ENCODE peak calls at places on chromosomes 3 and 15, in ten cellular contexts. S, L, R, H, F, K, Z, Q, A and N are unnamed samples.

GRCh38 chr3:134972836-134973455 is 177.9 kb downstream of the EPHB1 start:
- DNase-seq in S (no peak), L (no peak), R (no peak), H (no peak), F (no peak), K (no peak), Z (no peak), Q (no peak), A (no peak), N (no peak)

GRCh38 chr3:12903000-12903800 is 61.8 kb upstream of the RPL32 start:
- DNase-seq in S (no peak), L (no peak), R (no peak), H (peak; percentile 79), F (no peak), K (no peak), Z (no peak), Q (no peak), A (no peak), N (no peak)

GRCh38 chr3:34008836-34009479 is 210.5 kb downstream of the PDCD6IP start:
- DNase-seq in S (no peak), L (no peak), R (no peak), H (no peak), F (no peak), K (no peak), Z (no peak), Q (no peak), A (no peak), N (no peak)

GRCh38 chr3:86948840-86949239 is 42.1 kb downstream of the VGLL3 start:
- DNase-seq in S (peak; percentile 87), L (peak; percentile 87), R (no peak), H (no peak), F (no peak), K (no peak), Z (no peak), Q (no peak), A (no peak), N (no peak)

GRCh38 chr3:37491776-37492175 is 317.4 kb upstream of the LRRFIP2 start:
- DNase-seq in S (no peak), L (peak; percentile 39), R (no peak), H (no peak), F (no peak), K (no peak), Z (no peak), Q (no peak), A (no peak), N (no peak)

GRCh38 chr15:27582741-27583400 is 516.2 kb downstream of the OCA2 start:
- DNase-seq in S (peak; percentile 20), L (peak; percentile 80), R (no peak), H (no peak), F (no peak), K (no peak), Z (no peak), Q (no peak), A (no peak), N (no peak)

GRCh38 chr3:17420668-17421067 is 321.8 kb downstream of the TBC1D5 start:
- DNase-seq in S (peak; percentile 28), L (no peak), R (no peak), H (no peak), F (no peak), K (no peak), Z (no peak), Q (no peak), A (no peak), N (no peak)

GRCh38 chr3:119827209-119827608 is 45.3 kb downstream of the NR1I2 start:
- DNase-seq in S (no peak), L (no peak), R (no peak), H (no peak), F (no peak), K (no peak), Z (no peak), Q (no peak), A (no peak), N (no peak)

GRCh38 chr15:77720155-77720554 is 87.4 kb upstream of the LINGO1 start:
- DNase-seq in S (no peak), L (no peak), R (no peak), H (no peak), F (no peak), K (no peak), Z (no peak), Q (no peak), A (no peak), N (no peak)

GRCh38 chr15:40873625-40874561 is at the start of gene RHOV:
- DNase-seq in S (peak; percentile 29), L (peak; percentile 53), R (peak; percentile 95), H (peak; percentile 86), F (peak; percentile 88), K (peak; percentile 96), Z (no peak), Q (peak; percentile 85), A (peak; percentile 57), N (peak; percentile 84)

GRCh38 chr3:149120051-149120972 is 9.1 kb upstream of the HPS3 start:
- DNase-seq in S (peak; percentile 76), L (peak; percentile 55), R (no peak), H (no peak), F (no peak), K (peak; percentile 83), Z (no peak), Q (no peak), A (no peak), N (peak; percentile 70)

GRCh38 chr3:184379375-184380209 is at the start of gene CHRD:
- DNase-seq in S (no peak), L (no peak), R (peak; percentile 72), H (no peak), F (no peak), K (no peak), Z (peak; percentile 67), Q (no peak), A (no peak), N (no peak)

DNA sequence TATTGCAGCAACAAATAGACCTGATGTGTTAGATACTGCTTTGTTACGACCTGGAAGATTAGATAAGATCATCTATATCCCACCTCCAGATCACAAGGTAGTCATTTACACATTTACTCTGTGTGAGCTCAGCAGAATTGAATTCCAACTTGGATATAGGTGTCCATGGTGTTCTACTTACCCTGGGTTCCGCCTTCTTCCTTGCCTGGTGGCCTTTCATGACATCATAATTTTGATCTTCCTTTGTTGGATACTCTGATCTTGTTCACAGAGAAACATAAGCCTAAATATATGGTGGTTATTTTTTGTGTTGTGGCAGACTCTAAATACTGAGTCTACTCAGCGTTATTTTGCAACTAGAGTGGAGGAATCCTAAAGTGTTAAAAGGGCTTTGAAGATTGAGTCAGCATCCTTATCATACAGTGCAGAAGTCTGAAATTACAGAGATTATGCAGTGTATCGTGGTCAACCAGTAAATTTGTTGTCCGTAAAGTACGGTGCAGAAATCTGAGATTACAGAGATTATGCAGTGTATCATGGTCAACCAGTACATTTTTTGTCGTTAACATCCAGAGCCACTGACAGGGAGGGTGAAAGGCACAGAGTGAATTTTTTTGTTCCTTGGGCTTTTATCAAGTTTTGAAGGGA is 39.1 kb upstream of the GATM start:
- DNase-seq in S (no peak), L (no peak), R (no peak), H (no peak), F (no peak), K (no peak), Z (no peak), Q (no peak), A (no peak), N (no peak)
- H3K36me3 ChIP-seq in S (peaks cover 47% of the 10 kb centered on the region), L (peaks cover 6% of the 10 kb centered on the region), R (peaks cover 78% of the 10 kb centered on the region), H (peaks cover 89% of the 10 kb centered on the region), F (peaks cover 53% of the 10 kb centered on the region), K (peaks cover 70% of the 10 kb centered on the region), Z (no peaks in the 10 kb centered on the region), Q (peaks cover 58% of the 10 kb centered on the region), A (peaks cover 83% of the 10 kb centered on the region), N (peaks cover 94% of the 10 kb centered on the region)

GRCh38 chr3:155286745-155287144 is 6.7 kb downstream of the STRIT1 start:
- DNase-seq in S (peak; percentile 38), L (peak; percentile 3), R (no peak), H (no peak), F (no peak), K (no peak), Z (no peak), Q (no peak), A (no peak), N (no peak)

GRCh38 chr3:155285936-155286335 is 7.5 kb downstream of the STRIT1 start:
- DNase-seq in S (no peak), L (no peak), R (no peak), H (no peak), F (no peak), K (no peak), Z (no peak), Q (no peak), A (no peak), N (no peak)

GRCh38 chr3:155283092-155284056 is 10.1 kb downstream of the STRIT1 start:
- DNase-seq in S (no peak), L (no peak), R (no peak), H (no peak), F (no peak), K (no peak), Z (no peak), Q (no peak), A (no peak), N (no peak)

GRCh38 chr3:155282416-155283091 is 10.9 kb downstream of the STRIT1 start:
- DNase-seq in S (peak; percentile 74), L (peak; percentile 63), R (no peak), H (no peak), F (no peak), K (no peak), Z (no peak), Q (no peak), A (no peak), N (no peak)

DNA sequence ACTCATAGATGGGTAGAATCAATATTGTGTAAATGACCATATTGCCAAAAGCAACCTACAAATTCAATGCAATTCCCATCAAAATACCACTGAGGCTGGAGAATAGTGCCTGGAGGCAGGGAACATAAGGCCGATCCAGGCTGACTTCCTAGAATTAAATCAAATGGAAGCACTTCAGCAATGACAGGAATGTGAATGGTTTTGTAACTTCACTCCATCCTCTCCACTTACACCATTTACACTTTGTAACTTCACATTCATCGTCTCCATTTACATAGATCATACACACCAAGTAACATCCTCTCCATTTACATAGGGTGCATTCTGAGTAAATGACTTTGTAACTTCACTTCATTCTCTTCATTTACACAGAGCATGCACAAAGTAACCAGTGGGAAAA is 11.6 kb downstream of the STRIT1 start:
- DNase-seq in S (peak; percentile 39), L (peak; percentile 39), R (no peak), H (no peak), F (no peak), K (peak; percentile 71), Z (no peak), Q (no peak), A (no peak), N (no peak)
- TF ChIP-seq CTCF in S (no peak), L (no peak), R (no peak), H (no peak), F (no peak), K (no peak), Z (no peak), Q (no peak), A (no peak), N (no peak)

GRCh38 chr3:195578565-195578964 is 5.2 kb downstream of the APOD start:
- DNase-seq in S (no peak), L (no peak), R (no peak), H (no peak), F (no peak), K (no peak), Z (no peak), Q (no peak), A (no peak), N (no peak)
- H3K4me3 ChIP-seq in S (no peak overlapping the region), L (no peak overlapping the region), R (no peak overlapping the region), H (no peak overlapping the region), F (no peak overlapping the region), K (no peak overlapping the region), Z (no peak overlapping the region), Q (no peak overlapping the region), A (no peak overlapping the region), N (no peak overlapping the region)

GRCh38 chr15:94631608-94632007 is 400.2 kb downstream of the MCTP2 start:
- DNase-seq in S (no peak), L (no peak), R (no peak), H (no peak), F (no peak), K (no peak), Z (no peak), Q (no peak), A (no peak), N (no peak)
- H3K36me3 ChIP-seq in S (no peaks in the 10 kb centered on the region), L (no peaks in the 10 kb centered on the region), R (no peaks in the 10 kb centered on the region), H (no peaks in the 10 kb centered on the region), F (no peaks in the 10 kb centered on the region), K (no peaks in the 10 kb centered on the region), Z (no peaks in the 10 kb centered on the region), Q (no peaks in the 10 kb centered on the region), A (no peaks in the 10 kb centered on the region), N (no peaks in the 10 kb centered on the region)